ENCODE peak calls at places on chromosomes 11 and 22, in four cellular contexts. S is H4, H is germinal center, F is Peyer's patch. U is an unnamed sample.

GRCh38 chr11:64865286-64866172 is 12.9 kb downstream of the EHD1 start:
- DNase-seq in S (no peak), H (no peak), F (no peak), U (no peak)

GRCh38 chr11:112785104-112785503 is 176.1 kb upstream of the NCAM1 start:
- DNase-seq in S (peak), H (no peak), F (no peak), U (peak)

GRCh38 chr11:34332524-34332923 is 25.3 kb downstream of the ABTB2 start:
- DNase-seq in S (no peak), H (no peak), F (no peak), U (no peak)

GRCh38 chr22:30238661-30239420 is 7.7 kb downstream of the LIF start:
- DNase-seq in S (peak), H (no peak), F (peak), U (no peak)

GRCh38 chr11:27358306-27358705 is 4.7 kb downstream of the CCDC34 start:
- DNase-seq in S (no peak), H (no peak), F (no peak), U (no peak)

GRCh38 chr11:105000797-105001196 is 22.2 kb downstream of the CASP5 start:
- DNase-seq in S (peak), H (peak), F (peak), U (no peak)

GRCh38 chr11:73221996-73222395 is 3.9 kb downstream of the P2RY2 start:
- DNase-seq in S (no peak), H (no peak), F (peak), U (no peak)

GRCh38 chr11:73239111-73239521 is 21.0 kb downstream of the P2RY2 start:
- DNase-seq in S (no peak), H (no peak), F (peak), U (no peak)

GRCh38 chr22:38453065-38453672 is 1.8 kb downstream of the KCNJ4 start:
- DNase-seq in S (no peak), H (no peak), F (no peak), U (no peak)

GRCh38 chr11:47415949-47416472 is 7.6 kb downstream of the SLC39A13 start:
- DNase-seq in S (peak), H (no peak), F (no peak), U (peak)

GRCh38 chr11:12831471-12832202 is 157.4 kb downstream of the TEAD1 start:
- DNase-seq in S (no peak), H (no peak), F (no peak), U (no peak)

GRCh38 chr11:100528872-100529416 is 158.1 kb upstream of the ARHGAP42 start:
- DNase-seq in S (no peak), H (no peak), F (no peak), U (no peak)

GRCh38 chr11:12137005-12137690 is 26.8 kb downstream of the MICAL2 start:
- DNase-seq in S (no peak), H (no peak), F (peak), U (no peak)

GRCh38 chr22:50399751-50400331 is 56.7 kb downstream of the PPP6R2 start:
- DNase-seq in S (peak), H (no peak), F (peak), U (no peak)

GRCh38 chr22:29820941-29821789 is 16.9 kb downstream of the ASCC2 start:
- DNase-seq in S (peak), H (no peak), F (peak), U (peak)

U was measured in SJSA1.